ENCODE peak calls at places on chromosomes 6 and 20, in four cellular contexts. One of them, this sample, is unnamed.

GRCh38 chr6:16850332-16851022 is 89.2 kb upstream of the ATXN1 start:
- DNase-seq in GM03348: no peak
- DNase-seq in right lobe of liver: no peak
- DNase-seq in T-helper 17 cell: no peak
- DNase-seq in this sample: no peak

GRCh38 chr6:62446647-62447316 is 160.8 kb upstream of the KHDRBS2 start:
- DNase-seq in right lobe of liver: no peak
- DNase-seq in GM03348: no peak
- DNase-seq in T-helper 17 cell: no peak
- DNase-seq in this sample: no peak

GRCh38 chr6:170102582-170103481 is 188.0 kb downstream of the DLL1 start:
- DNase-seq in right lobe of liver: peak; percentile 25
- DNase-seq in GM03348: no peak
- DNase-seq in T-helper 17 cell: no peak
- DNase-seq in this sample: peak; percentile 38

GRCh38 chr20:1330075-1330830 is 1.3 kb upstream of the SDCBP2 start:
- DNase-seq in GM03348: no peak
- DNase-seq in T-helper 17 cell: no peak
- DNase-seq in right lobe of liver: peak; percentile 87
- DNase-seq in this sample: peak; percentile 89

GRCh38 chr6:13053080-13053479 is 275.3 kb downstream of the TBC1D7 start:
- DNase-seq in right lobe of liver: no peak
- DNase-seq in T-helper 17 cell: no peak
- DNase-seq in GM03348: no peak
- DNase-seq in this sample: no peak

GRCh38 chr6:107121964-107122495 is 6.7 kb upstream of the BEND3 start:
- DNase-seq in right lobe of liver: no peak
- DNase-seq in GM03348: no peak
- DNase-seq in T-helper 17 cell: no peak
- DNase-seq in this sample: no peak

GRCh38 chr6:39855356-39855995 is 63.3 kb downstream of the DAAM2 start:
- DNase-seq in right lobe of liver: no peak
- DNase-seq in T-helper 17 cell: no peak
- DNase-seq in GM03348: peak; percentile 53
- DNase-seq in this sample: no peak

GRCh38 chr20:49489688-49490087 is 7.2 kb upstream of the KCNB1 start:
- DNase-seq in right lobe of liver: no peak
- DNase-seq in GM03348: no peak
- DNase-seq in T-helper 17 cell: no peak
- DNase-seq in this sample: no peak

GRCh38 chr6:74606488-74607135 is 599.2 kb downstream of the COL12A1 start:
- DNase-seq in GM03348: peak; percentile 76
- DNase-seq in T-helper 17 cell: no peak
- DNase-seq in right lobe of liver: no peak
- DNase-seq in this sample: no peak

GRCh38 chr20:40506567-40506966 is 182.5 kb downstream of the MAFB start:
- DNase-seq in right lobe of liver: peak; percentile 90
- DNase-seq in T-helper 17 cell: no peak
- DNase-seq in GM03348: peak; percentile 96
- DNase-seq in this sample: peak; percentile 90

GRCh38 chr6:168192195-168192900 is 113.3 kb upstream of the FRMD1 start:
- DNase-seq in GM03348: no peak
- DNase-seq in T-helper 17 cell: no peak
- DNase-seq in right lobe of liver: no peak
- DNase-seq in this sample: peak; percentile 33

GRCh38 chr20:10857362-10858070 is 183.7 kb upstream of the JAG1 start:
- DNase-seq in T-helper 17 cell: no peak
- DNase-seq in right lobe of liver: peak; percentile 70
- DNase-seq in GM03348: no peak
- DNase-seq in this sample: peak; percentile 68

GRCh38 chr20:13873814-13874213 is 89.0 kb downstream of the NDUFAF5 start:
- DNase-seq in GM03348: no peak
- DNase-seq in T-helper 17 cell: no peak
- DNase-seq in right lobe of liver: no peak
- DNase-seq in this sample: no peak

GRCh38 chr20:47689726-47690125 is 95.6 kb downstream of the SULF2 start:
- DNase-seq in GM03348: no peak
- DNase-seq in right lobe of liver: no peak
- DNase-seq in T-helper 17 cell: no peak
- DNase-seq in this sample: no peak

GRCh38 chr6:149935246-149935645 is 6.6 kb upstream of the ULBP2 start:
- DNase-seq in T-helper 17 cell: no peak
- DNase-seq in right lobe of liver: no peak
- DNase-seq in GM03348: no peak
- DNase-seq in this sample: no peak

GRCh38 chr20:49803418-49803817 is 9.2 kb upstream of the SLC9A8 start:
- DNase-seq in right lobe of liver: no peak
- DNase-seq in T-helper 17 cell: no peak
- DNase-seq in GM03348: no peak
- DNase-seq in this sample: no peak

GRCh38 chr20:50747275-50747674 is 15.9 kb downstream of the PARD6B start:
- DNase-seq in GM03348: no peak
- DNase-seq in right lobe of liver: no peak
- DNase-seq in T-helper 17 cell: no peak
- DNase-seq in this sample: no peak

GRCh38 chr20:20318318-20319161 is 49.4 kb upstream of the INSM1 start:
- DNase-seq in GM03348: peak; percentile 46
- DNase-seq in T-helper 17 cell: no peak
- DNase-seq in right lobe of liver: no peak
- DNase-seq in this sample: no peak

GRCh38 chr20:6558361-6558760 is 209.1 kb upstream of the BMP2 start:
- DNase-seq in T-helper 17 cell: no peak
- DNase-seq in right lobe of liver: no peak
- DNase-seq in GM03348: no peak
- DNase-seq in this sample: no peak

This sample was measured in left lobe of liver.